ENCODE peak calls at places on chromosomes 4 and X, in eight cellular contexts. F is M059J; T is GM12865; S is naive thymus-derived CD8-positive, alpha-beta T cell; A is prostate gland; U is LoVo; V is SK-N-SH; H is AG08395. K is an unnamed sample.

GRCh38 chrX:119622356-119623232 is 16.4 kb upstream of the NKRF start:
- DNase-seq in F (peak), T (no peak), S (no peak), A (peak), U (no peak), V (no peak), H (peak), K (no peak)

GRCh38 chrX:26192204-26192603 is at the start of gene MAGEB6:
- DNase-seq in F (no peak), T (no peak), S (no peak), A (no peak), U (no peak), V (no peak), H (no peak), K (no peak)

GRCh38 chr4:75011131-75011795 is 78.3 kb downstream of the PARM1 start:
- DNase-seq in F (no peak), T (no peak), S (no peak), A (no peak), U (no peak), V (no peak), H (no peak), K (no peak)

GRCh38 chrX:129622757-129623301 is 31.9 kb downstream of the APLN start:
- DNase-seq in F (peak), T (no peak), S (no peak), A (no peak), U (no peak), V (no peak), H (no peak), K (peak)

GRCh38 chrX:20968996-20969395 is 405.2 kb upstream of the CNKSR2 start:
- DNase-seq in F (peak), T (no peak), S (no peak), A (no peak), U (peak), V (no peak), H (no peak), K (no peak)

GRCh38 chr4:536351-536972 is 37.5 kb downstream of the PIGG start:
- DNase-seq in F (no peak), T (no peak), S (no peak), A (no peak), U (no peak), V (no peak), H (no peak), K (no peak)

GRCh38 chr4:36243355-36244256 is 708 bp downstream of the ARAP2 start:
- DNase-seq in F (peak), T (no peak), S (no peak), A (peak), U (peak), V (peak), H (no peak), K (peak)

GRCh38 chr4:5922556-5922955 is 29.7 kb upstream of the CRMP1 start:
- DNase-seq in F (no peak), T (no peak), S (no peak), A (no peak), U (no peak), V (no peak), H (no peak), K (no peak)

GRCh38 chrX:71906133-71906532 is 4.5 kb upstream of the NHSL2 start:
- DNase-seq in F (no peak), T (no peak), S (no peak), A (no peak), U (no peak), V (no peak), H (no peak), K (no peak)

GRCh38 chr4:136768925-136769275 is 763.4 kb downstream of the PCDH18 start:
- DNase-seq in F (no peak), T (no peak), S (no peak), A (no peak), U (no peak), V (no peak), H (no peak), K (no peak)

GRCh38 chrX:129721414-129721813 is 17.4 kb upstream of the XPNPEP2 start:
- DNase-seq in F (no peak), T (no peak), S (no peak), A (no peak), U (no peak), V (no peak), H (no peak), K (no peak)

GRCh38 chrX:16771483-16772398 is 14.5 kb upstream of the TXLNG start:
- DNase-seq in F (peak), T (peak), S (no peak), A (no peak), U (peak), V (peak), H (no peak), K (peak)

GRCh38 chrX:130825509-130825908 is 77.5 kb downstream of the ENOX2 start:
- DNase-seq in F (peak), T (no peak), S (no peak), A (no peak), U (no peak), V (no peak), H (no peak), K (no peak)

GRCh38 chr4:85520765-85521749 is 46.1 kb downstream of the ARHGAP24 start:
- DNase-seq in F (no peak), T (no peak), S (no peak), A (no peak), U (no peak), V (no peak), H (no peak), K (no peak)

GRCh38 chrX:150547511-150548115 is 20.8 kb upstream of the MTM1 start:
- DNase-seq in F (peak), T (peak), S (no peak), A (peak), U (no peak), V (peak), H (peak), K (peak)

GRCh38 chrX:10356979-10357378 is 200.2 kb downstream of the CLCN4 start:
- DNase-seq in F (peak), T (no peak), S (no peak), A (no peak), U (no peak), V (no peak), H (peak), K (no peak)

GRCh38 chr4:134777626-134778025 is 576.0 kb upstream of the PABPC4L start:
- DNase-seq in F (peak), T (no peak), S (no peak), A (no peak), U (peak), V (peak), H (no peak), K (no peak)

GRCh38 chrX:150845091-150845490 is 53.4 kb downstream of the CD99L2 start:
- DNase-seq in F (no peak), T (no peak), S (no peak), A (no peak), U (no peak), V (no peak), H (no peak), K (no peak)

GRCh38 chr4:23235613-23236390 is 543.1 kb downstream of the GBA3 start:
- DNase-seq in F (peak), T (no peak), S (no peak), A (no peak), U (no peak), V (no peak), H (no peak), K (no peak)

GRCh38 chr4:20839957-20840356 is 139.7 kb downstream of the PACRGL start:
- DNase-seq in F (peak), T (no peak), S (no peak), A (no peak), U (no peak), V (no peak), H (peak), K (no peak)

GRCh38 chr4:25030283-25031076 is at the start of gene LGI2:
- DNase-seq in F (no peak), T (no peak), S (no peak), A (no peak), U (peak), V (peak), H (peak), K (peak)

GRCh38 chr4:127506283-127506682 is 126.5 kb upstream of the INTU start:
- DNase-seq in F (no peak), T (no peak), S (no peak), A (no peak), U (no peak), V (no peak), H (no peak), K (no peak)

GRCh38 chr4:167555338-167556022 is 321.2 kb upstream of the SPOCK3 start:
- DNase-seq in F (no peak), T (no peak), S (no peak), A (no peak), U (no peak), V (no peak), H (no peak), K (no peak)

GRCh38 chr4:143337600-143338287 is 1.1 kb downstream of the GAB1 start:
- DNase-seq in F (peak), T (peak), S (no peak), A (peak), U (peak), V (peak), H (peak), K (peak)